ENCODE peak calls at places on chromosome 17, in ten cellular contexts. One of them, this sample, is unnamed.

GRCh38 chr17:78357177-78357586 is 2.7 kb downstream of the SOCS3 start:
- DNase-seq in substantia nigra: peak; percentile 27
- DNase-seq in stimulated activated CD4-positive, alpha-beta T cell treated with anti-CD3 and anti-CD28 coated beads, Interleukin-2, amount 100 ng/mL, for 48 hours: no peak
- DNase-seq in iPS DF 19.7: no peak
- DNase-seq in activated naive CD4-positive, alpha-beta T cell treated with anti-CD3 and anti-CD28 coated beads, Interleukin-2, amount 50 U/mL, for 16 hours: no peak
- DNase-seq in stimulated activated naive B cell treated with anti-CD40 and anti-IgM and Interleukin-4, amounts not matched to agents 10 μg/mL and 1 μg/mL and 100 μg/mL, for 72 hours: no peak
- DNase-seq in lower leg skin: no peak
- DNase-seq in kidney epithelial cell: no peak
- DNase-seq in activated CD4-positive, alpha-beta memory T cell treated with anti-CD3 and anti-CD28 coated beads for 36 hours: peak; percentile 49
- DNase-seq in PC-9: no peak
- DNase-seq in this sample: no peak

GRCh38 chr17:79861371-79862216 is 22.4 kb upstream of the CBX4 start:
- DNase-seq in stimulated activated naive B cell treated with anti-CD40 and anti-IgM and Interleukin-4, amounts not matched to agents 10 μg/mL and 1 μg/mL and 100 μg/mL, for 72 hours: no peak
- DNase-seq in stimulated activated CD4-positive, alpha-beta T cell treated with anti-CD3 and anti-CD28 coated beads, Interleukin-2, amount 100 ng/mL, for 48 hours: no peak
- DNase-seq in activated CD4-positive, alpha-beta memory T cell treated with anti-CD3 and anti-CD28 coated beads for 36 hours: no peak
- DNase-seq in lower leg skin: no peak
- DNase-seq in substantia nigra: no peak
- DNase-seq in activated naive CD4-positive, alpha-beta T cell treated with anti-CD3 and anti-CD28 coated beads, Interleukin-2, amount 50 U/mL, for 16 hours: no peak
- DNase-seq in kidney epithelial cell: no peak
- DNase-seq in iPS DF 19.7: no peak
- DNase-seq in PC-9: no peak
- DNase-seq in this sample: no peak

GRCh38 chr17:2719861-2720260 is 8.3 kb upstream of the CLUH start:
- DNase-seq in stimulated activated naive B cell treated with anti-CD40 and anti-IgM and Interleukin-4, amounts not matched to agents 10 μg/mL and 1 μg/mL and 100 μg/mL, for 72 hours: no peak
- DNase-seq in iPS DF 19.7: no peak
- DNase-seq in stimulated activated CD4-positive, alpha-beta T cell treated with anti-CD3 and anti-CD28 coated beads, Interleukin-2, amount 100 ng/mL, for 48 hours: no peak
- DNase-seq in lower leg skin: no peak
- DNase-seq in kidney epithelial cell: no peak
- DNase-seq in substantia nigra: no peak
- DNase-seq in activated CD4-positive, alpha-beta memory T cell treated with anti-CD3 and anti-CD28 coated beads for 36 hours: no peak
- DNase-seq in PC-9: no peak
- DNase-seq in activated naive CD4-positive, alpha-beta T cell treated with anti-CD3 and anti-CD28 coated beads, Interleukin-2, amount 50 U/mL, for 16 hours: no peak
- DNase-seq in this sample: no peak

GRCh38 chr17:17305282-17305801 is 2.2 kb downstream of the NT5M start:
- DNase-seq in activated CD4-positive, alpha-beta memory T cell treated with anti-CD3 and anti-CD28 coated beads for 36 hours: peak; percentile 70
- DNase-seq in kidney epithelial cell: no peak
- DNase-seq in stimulated activated CD4-positive, alpha-beta T cell treated with anti-CD3 and anti-CD28 coated beads, Interleukin-2, amount 100 ng/mL, for 48 hours: peak; percentile 43
- DNase-seq in activated naive CD4-positive, alpha-beta T cell treated with anti-CD3 and anti-CD28 coated beads, Interleukin-2, amount 50 U/mL, for 16 hours: peak; percentile 43
- DNase-seq in substantia nigra: no peak
- DNase-seq in PC-9: no peak
- DNase-seq in iPS DF 19.7: no peak
- DNase-seq in lower leg skin: peak; percentile 18
- DNase-seq in stimulated activated naive B cell treated with anti-CD40 and anti-IgM and Interleukin-4, amounts not matched to agents 10 μg/mL and 1 μg/mL and 100 μg/mL, for 72 hours: peak; percentile 51
- DNase-seq in this sample: peak; percentile 91

GRCh38 chr17:75471207-75471606 is 14.8 kb downstream of the TMEM94 start:
- DNase-seq in stimulated activated naive B cell treated with anti-CD40 and anti-IgM and Interleukin-4, amounts not matched to agents 10 μg/mL and 1 μg/mL and 100 μg/mL, for 72 hours: no peak
- DNase-seq in substantia nigra: no peak
- DNase-seq in PC-9: no peak
- DNase-seq in activated CD4-positive, alpha-beta memory T cell treated with anti-CD3 and anti-CD28 coated beads for 36 hours: no peak
- DNase-seq in lower leg skin: no peak
- DNase-seq in stimulated activated CD4-positive, alpha-beta T cell treated with anti-CD3 and anti-CD28 coated beads, Interleukin-2, amount 100 ng/mL, for 48 hours: no peak
- DNase-seq in kidney epithelial cell: no peak
- DNase-seq in activated naive CD4-positive, alpha-beta T cell treated with anti-CD3 and anti-CD28 coated beads, Interleukin-2, amount 50 U/mL, for 16 hours: no peak
- DNase-seq in iPS DF 19.7: no peak
- DNase-seq in this sample: no peak

GRCh38 chr17:76862079-76862478 is 6.1 kb upstream of the MGAT5B start:
- DNase-seq in iPS DF 19.7: no peak
- DNase-seq in stimulated activated CD4-positive, alpha-beta T cell treated with anti-CD3 and anti-CD28 coated beads, Interleukin-2, amount 100 ng/mL, for 48 hours: no peak
- DNase-seq in PC-9: no peak
- DNase-seq in activated CD4-positive, alpha-beta memory T cell treated with anti-CD3 and anti-CD28 coated beads for 36 hours: no peak
- DNase-seq in activated naive CD4-positive, alpha-beta T cell treated with anti-CD3 and anti-CD28 coated beads, Interleukin-2, amount 50 U/mL, for 16 hours: no peak
- DNase-seq in substantia nigra: no peak
- DNase-seq in lower leg skin: no peak
- DNase-seq in stimulated activated naive B cell treated with anti-CD40 and anti-IgM and Interleukin-4, amounts not matched to agents 10 μg/mL and 1 μg/mL and 100 μg/mL, for 72 hours: no peak
- DNase-seq in kidney epithelial cell: no peak
- DNase-seq in this sample: no peak

GRCh38 chr17:29363716-29364115 is 26.4 kb upstream of the TAOK1 start:
- DNase-seq in activated CD4-positive, alpha-beta memory T cell treated with anti-CD3 and anti-CD28 coated beads for 36 hours: no peak
- DNase-seq in lower leg skin: no peak
- DNase-seq in iPS DF 19.7: no peak
- DNase-seq in activated naive CD4-positive, alpha-beta T cell treated with anti-CD3 and anti-CD28 coated beads, Interleukin-2, amount 50 U/mL, for 16 hours: no peak
- DNase-seq in substantia nigra: no peak
- DNase-seq in stimulated activated naive B cell treated with anti-CD40 and anti-IgM and Interleukin-4, amounts not matched to agents 10 μg/mL and 1 μg/mL and 100 μg/mL, for 72 hours: no peak
- DNase-seq in PC-9: no peak
- DNase-seq in stimulated activated CD4-positive, alpha-beta T cell treated with anti-CD3 and anti-CD28 coated beads, Interleukin-2, amount 100 ng/mL, for 48 hours: no peak
- DNase-seq in kidney epithelial cell: no peak
- DNase-seq in this sample: no peak

GRCh38 chr17:64920026-64920418 is 744 bp upstream of the LRRC37A3 start:
- DNase-seq in stimulated activated CD4-positive, alpha-beta T cell treated with anti-CD3 and anti-CD28 coated beads, Interleukin-2, amount 100 ng/mL, for 48 hours: no peak
- DNase-seq in kidney epithelial cell: no peak
- DNase-seq in substantia nigra: no peak
- DNase-seq in activated naive CD4-positive, alpha-beta T cell treated with anti-CD3 and anti-CD28 coated beads, Interleukin-2, amount 50 U/mL, for 16 hours: no peak
- DNase-seq in stimulated activated naive B cell treated with anti-CD40 and anti-IgM and Interleukin-4, amounts not matched to agents 10 μg/mL and 1 μg/mL and 100 μg/mL, for 72 hours: no peak
- DNase-seq in lower leg skin: no peak
- DNase-seq in activated CD4-positive, alpha-beta memory T cell treated with anti-CD3 and anti-CD28 coated beads for 36 hours: no peak
- DNase-seq in iPS DF 19.7: no peak
- DNase-seq in PC-9: no peak
- DNase-seq in this sample: peak; percentile 29

GRCh38 chr17:66373944-66374817 is 71.8 kb downstream of the PRKCA start:
- DNase-seq in activated naive CD4-positive, alpha-beta T cell treated with anti-CD3 and anti-CD28 coated beads, Interleukin-2, amount 50 U/mL, for 16 hours: peak; percentile 18
- DNase-seq in iPS DF 19.7: no peak
- DNase-seq in stimulated activated naive B cell treated with anti-CD40 and anti-IgM and Interleukin-4, amounts not matched to agents 10 μg/mL and 1 μg/mL and 100 μg/mL, for 72 hours: no peak
- DNase-seq in kidney epithelial cell: no peak
- DNase-seq in PC-9: no peak
- DNase-seq in activated CD4-positive, alpha-beta memory T cell treated with anti-CD3 and anti-CD28 coated beads for 36 hours: peak; percentile 58
- DNase-seq in lower leg skin: peak; percentile 18
- DNase-seq in stimulated activated CD4-positive, alpha-beta T cell treated with anti-CD3 and anti-CD28 coated beads, Interleukin-2, amount 100 ng/mL, for 48 hours: peak; percentile 26
- DNase-seq in substantia nigra: peak; percentile 5
- DNase-seq in this sample: peak; percentile 45

GRCh38 chr17:80509311-80509710 is 32.9 kb upstream of the NPTX1 start:
- DNase-seq in stimulated activated CD4-positive, alpha-beta T cell treated with anti-CD3 and anti-CD28 coated beads, Interleukin-2, amount 100 ng/mL, for 48 hours: no peak
- DNase-seq in activated CD4-positive, alpha-beta memory T cell treated with anti-CD3 and anti-CD28 coated beads for 36 hours: no peak
- DNase-seq in lower leg skin: no peak
- DNase-seq in PC-9: no peak
- DNase-seq in substantia nigra: no peak
- DNase-seq in activated naive CD4-positive, alpha-beta T cell treated with anti-CD3 and anti-CD28 coated beads, Interleukin-2, amount 50 U/mL, for 16 hours: no peak
- DNase-seq in kidney epithelial cell: no peak
- DNase-seq in stimulated activated naive B cell treated with anti-CD40 and anti-IgM and Interleukin-4, amounts not matched to agents 10 μg/mL and 1 μg/mL and 100 μg/mL, for 72 hours: no peak
- DNase-seq in iPS DF 19.7: no peak
- DNase-seq in this sample: no peak

GRCh38 chr17:81794509-81794908 is 9.4 kb upstream of the GCGR start:
- DNase-seq in activated naive CD4-positive, alpha-beta T cell treated with anti-CD3 and anti-CD28 coated beads, Interleukin-2, amount 50 U/mL, for 16 hours: no peak
- DNase-seq in PC-9: peak; percentile 56
- DNase-seq in activated CD4-positive, alpha-beta memory T cell treated with anti-CD3 and anti-CD28 coated beads for 36 hours: no peak
- DNase-seq in stimulated activated CD4-positive, alpha-beta T cell treated with anti-CD3 and anti-CD28 coated beads, Interleukin-2, amount 100 ng/mL, for 48 hours: no peak
- DNase-seq in lower leg skin: no peak
- DNase-seq in substantia nigra: no peak
- DNase-seq in kidney epithelial cell: no peak
- DNase-seq in stimulated activated naive B cell treated with anti-CD40 and anti-IgM and Interleukin-4, amounts not matched to agents 10 μg/mL and 1 μg/mL and 100 μg/mL, for 72 hours: no peak
- DNase-seq in iPS DF 19.7: no peak
- DNase-seq in this sample: peak; percentile 64

GRCh38 chr17:63974594-63975192 is 2.0 kb upstream of the SCN4A start:
- DNase-seq in stimulated activated CD4-positive, alpha-beta T cell treated with anti-CD3 and anti-CD28 coated beads, Interleukin-2, amount 100 ng/mL, for 48 hours: no peak
- DNase-seq in kidney epithelial cell: peak; percentile 41
- DNase-seq in substantia nigra: no peak
- DNase-seq in PC-9: peak; percentile 61
- DNase-seq in activated CD4-positive, alpha-beta memory T cell treated with anti-CD3 and anti-CD28 coated beads for 36 hours: peak; percentile 28
- DNase-seq in lower leg skin: no peak
- DNase-seq in activated naive CD4-positive, alpha-beta T cell treated with anti-CD3 and anti-CD28 coated beads, Interleukin-2, amount 50 U/mL, for 16 hours: no peak
- DNase-seq in iPS DF 19.7: no peak
- DNase-seq in stimulated activated naive B cell treated with anti-CD40 and anti-IgM and Interleukin-4, amounts not matched to agents 10 μg/mL and 1 μg/mL and 100 μg/mL, for 72 hours: no peak
- DNase-seq in this sample: peak; percentile 11

GRCh38 chr17:45410144-45411091 is 22.3 kb downstream of the ARHGAP27 start:
- DNase-seq in stimulated activated naive B cell treated with anti-CD40 and anti-IgM and Interleukin-4, amounts not matched to agents 10 μg/mL and 1 μg/mL and 100 μg/mL, for 72 hours: no peak
- DNase-seq in PC-9: no peak
- DNase-seq in activated CD4-positive, alpha-beta memory T cell treated with anti-CD3 and anti-CD28 coated beads for 36 hours: peak; percentile 76
- DNase-seq in iPS DF 19.7: no peak
- DNase-seq in activated naive CD4-positive, alpha-beta T cell treated with anti-CD3 and anti-CD28 coated beads, Interleukin-2, amount 50 U/mL, for 16 hours: peak; percentile 62
- DNase-seq in kidney epithelial cell: no peak
- DNase-seq in stimulated activated CD4-positive, alpha-beta T cell treated with anti-CD3 and anti-CD28 coated beads, Interleukin-2, amount 100 ng/mL, for 48 hours: peak; percentile 57
- DNase-seq in lower leg skin: no peak
- DNase-seq in substantia nigra: no peak
- DNase-seq in this sample: peak; percentile 60

GRCh38 chr17:74249966-74250365 is 24.1 kb upstream of the DNAI2 start:
- DNase-seq in kidney epithelial cell: no peak
- DNase-seq in lower leg skin: no peak
- DNase-seq in stimulated activated naive B cell treated with anti-CD40 and anti-IgM and Interleukin-4, amounts not matched to agents 10 μg/mL and 1 μg/mL and 100 μg/mL, for 72 hours: no peak
- DNase-seq in stimulated activated CD4-positive, alpha-beta T cell treated with anti-CD3 and anti-CD28 coated beads, Interleukin-2, amount 100 ng/mL, for 48 hours: no peak
- DNase-seq in iPS DF 19.7: no peak
- DNase-seq in activated CD4-positive, alpha-beta memory T cell treated with anti-CD3 and anti-CD28 coated beads for 36 hours: no peak
- DNase-seq in activated naive CD4-positive, alpha-beta T cell treated with anti-CD3 and anti-CD28 coated beads, Interleukin-2, amount 50 U/mL, for 16 hours: no peak
- DNase-seq in PC-9: no peak
- DNase-seq in substantia nigra: no peak
- DNase-seq in this sample: no peak

GRCh38 chr17:82495844-82496528 is 23.5 kb upstream of the FOXK2 start:
- DNase-seq in lower leg skin: peak; percentile 70
- DNase-seq in PC-9: no peak
- DNase-seq in activated CD4-positive, alpha-beta memory T cell treated with anti-CD3 and anti-CD28 coated beads for 36 hours: no peak
- DNase-seq in substantia nigra: no peak
- DNase-seq in activated naive CD4-positive, alpha-beta T cell treated with anti-CD3 and anti-CD28 coated beads, Interleukin-2, amount 50 U/mL, for 16 hours: no peak
- DNase-seq in stimulated activated CD4-positive, alpha-beta T cell treated with anti-CD3 and anti-CD28 coated beads, Interleukin-2, amount 100 ng/mL, for 48 hours: no peak
- DNase-seq in iPS DF 19.7: peak; percentile 74
- DNase-seq in stimulated activated naive B cell treated with anti-CD40 and anti-IgM and Interleukin-4, amounts not matched to agents 10 μg/mL and 1 μg/mL and 100 μg/mL, for 72 hours: no peak
- DNase-seq in kidney epithelial cell: no peak
- DNase-seq in this sample: no peak

GRCh38 chr17:74466785-74467158 is 338 bp downstream of the CD300A start:
- DNase-seq in iPS DF 19.7: no peak
- DNase-seq in PC-9: no peak
- DNase-seq in substantia nigra: no peak
- DNase-seq in stimulated activated naive B cell treated with anti-CD40 and anti-IgM and Interleukin-4, amounts not matched to agents 10 μg/mL and 1 μg/mL and 100 μg/mL, for 72 hours: no peak
- DNase-seq in activated naive CD4-positive, alpha-beta T cell treated with anti-CD3 and anti-CD28 coated beads, Interleukin-2, amount 50 U/mL, for 16 hours: no peak
- DNase-seq in lower leg skin: no peak
- DNase-seq in activated CD4-positive, alpha-beta memory T cell treated with anti-CD3 and anti-CD28 coated beads for 36 hours: peak; percentile 53
- DNase-seq in stimulated activated CD4-positive, alpha-beta T cell treated with anti-CD3 and anti-CD28 coated beads, Interleukin-2, amount 100 ng/mL, for 48 hours: no peak
- DNase-seq in kidney epithelial cell: no peak
- DNase-seq in this sample: no peak

GRCh38 chr17:46772879-46773620 is 45.4 kb downstream of the WNT3 start:
- DNase-seq in stimulated activated naive B cell treated with anti-CD40 and anti-IgM and Interleukin-4, amounts not matched to agents 10 μg/mL and 1 μg/mL and 100 μg/mL, for 72 hours: no peak
- DNase-seq in activated CD4-positive, alpha-beta memory T cell treated with anti-CD3 and anti-CD28 coated beads for 36 hours: no peak
- DNase-seq in iPS DF 19.7: no peak
- DNase-seq in lower leg skin: no peak
- DNase-seq in PC-9: peak; percentile 33
- DNase-seq in kidney epithelial cell: no peak
- DNase-seq in activated naive CD4-positive, alpha-beta T cell treated with anti-CD3 and anti-CD28 coated beads, Interleukin-2, amount 50 U/mL, for 16 hours: no peak
- DNase-seq in stimulated activated CD4-positive, alpha-beta T cell treated with anti-CD3 and anti-CD28 coated beads, Interleukin-2, amount 100 ng/mL, for 48 hours: no peak
- DNase-seq in substantia nigra: no peak
- DNase-seq in this sample: peak; percentile 48

GRCh38 chr17:206941-207560 is 25.6 kb upstream of the DOC2B start:
- DNase-seq in activated CD4-positive, alpha-beta memory T cell treated with anti-CD3 and anti-CD28 coated beads for 36 hours: no peak
- DNase-seq in stimulated activated naive B cell treated with anti-CD40 and anti-IgM and Interleukin-4, amounts not matched to agents 10 μg/mL and 1 μg/mL and 100 μg/mL, for 72 hours: no peak
- DNase-seq in PC-9: no peak
- DNase-seq in kidney epithelial cell: no peak
- DNase-seq in iPS DF 19.7: no peak
- DNase-seq in lower leg skin: no peak
- DNase-seq in substantia nigra: no peak
- DNase-seq in activated naive CD4-positive, alpha-beta T cell treated with anti-CD3 and anti-CD28 coated beads, Interleukin-2, amount 50 U/mL, for 16 hours: peak; percentile 2
- DNase-seq in stimulated activated CD4-positive, alpha-beta T cell treated with anti-CD3 and anti-CD28 coated beads, Interleukin-2, amount 100 ng/mL, for 48 hours: no peak
- DNase-seq in this sample: no peak

GRCh38 chr17:15508466-15508865 is 41.0 kb upstream of the CDRT4 start:
- DNase-seq in stimulated activated CD4-positive, alpha-beta T cell treated with anti-CD3 and anti-CD28 coated beads, Interleukin-2, amount 100 ng/mL, for 48 hours: no peak
- DNase-seq in iPS DF 19.7: no peak
- DNase-seq in lower leg skin: no peak
- DNase-seq in stimulated activated naive B cell treated with anti-CD40 and anti-IgM and Interleukin-4, amounts not matched to agents 10 μg/mL and 1 μg/mL and 100 μg/mL, for 72 hours: no peak
- DNase-seq in PC-9: no peak
- DNase-seq in kidney epithelial cell: no peak
- DNase-seq in activated naive CD4-positive, alpha-beta T cell treated with anti-CD3 and anti-CD28 coated beads, Interleukin-2, amount 50 U/mL, for 16 hours: no peak
- DNase-seq in substantia nigra: no peak
- DNase-seq in activated CD4-positive, alpha-beta memory T cell treated with anti-CD3 and anti-CD28 coated beads for 36 hours: no peak
- DNase-seq in this sample: no peak

GRCh38 chr17:9225305-9226101 is 204.2 kb downstream of the NTN1 start:
- DNase-seq in activated naive CD4-positive, alpha-beta T cell treated with anti-CD3 and anti-CD28 coated beads, Interleukin-2, amount 50 U/mL, for 16 hours: no peak
- DNase-seq in kidney epithelial cell: no peak
- DNase-seq in lower leg skin: no peak
- DNase-seq in stimulated activated naive B cell treated with anti-CD40 and anti-IgM and Interleukin-4, amounts not matched to agents 10 μg/mL and 1 μg/mL and 100 μg/mL, for 72 hours: no peak
- DNase-seq in stimulated activated CD4-positive, alpha-beta T cell treated with anti-CD3 and anti-CD28 coated beads, Interleukin-2, amount 100 ng/mL, for 48 hours: no peak
- DNase-seq in iPS DF 19.7: peak; percentile 25
- DNase-seq in PC-9: no peak
- DNase-seq in substantia nigra: no peak
- DNase-seq in activated CD4-positive, alpha-beta memory T cell treated with anti-CD3 and anti-CD28 coated beads for 36 hours: no peak
- DNase-seq in this sample: no peak

GRCh38 chr17:81990836-81991683 is 13.6 kb downstream of the ASPSCR1 start:
- DNase-seq in lower leg skin: no peak
- DNase-seq in iPS DF 19.7: no peak
- DNase-seq in activated naive CD4-positive, alpha-beta T cell treated with anti-CD3 and anti-CD28 coated beads, Interleukin-2, amount 50 U/mL, for 16 hours: no peak
- DNase-seq in stimulated activated CD4-positive, alpha-beta T cell treated with anti-CD3 and anti-CD28 coated beads, Interleukin-2, amount 100 ng/mL, for 48 hours: no peak
- DNase-seq in PC-9: no peak
- DNase-seq in stimulated activated naive B cell treated with anti-CD40 and anti-IgM and Interleukin-4, amounts not matched to agents 10 μg/mL and 1 μg/mL and 100 μg/mL, for 72 hours: no peak
- DNase-seq in kidney epithelial cell: no peak
- DNase-seq in activated CD4-positive, alpha-beta memory T cell treated with anti-CD3 and anti-CD28 coated beads for 36 hours: no peak
- DNase-seq in substantia nigra: no peak
- DNase-seq in this sample: no peak

GRCh38 chr17:28657756-28658155 is 4.0 kb downstream of the SDF2 start:
- DNase-seq in kidney epithelial cell: no peak
- DNase-seq in lower leg skin: no peak
- DNase-seq in activated naive CD4-positive, alpha-beta T cell treated with anti-CD3 and anti-CD28 coated beads, Interleukin-2, amount 50 U/mL, for 16 hours: no peak
- DNase-seq in stimulated activated naive B cell treated with anti-CD40 and anti-IgM and Interleukin-4, amounts not matched to agents 10 μg/mL and 1 μg/mL and 100 μg/mL, for 72 hours: no peak
- DNase-seq in PC-9: no peak
- DNase-seq in substantia nigra: no peak
- DNase-seq in iPS DF 19.7: no peak
- DNase-seq in stimulated activated CD4-positive, alpha-beta T cell treated with anti-CD3 and anti-CD28 coated beads, Interleukin-2, amount 100 ng/mL, for 48 hours: no peak
- DNase-seq in activated CD4-positive, alpha-beta memory T cell treated with anti-CD3 and anti-CD28 coated beads for 36 hours: no peak
- DNase-seq in this sample: no peak

GRCh38 chr17:40551874-40552768 is 13.2 kb downstream of the CCR7 start:
- DNase-seq in stimulated activated naive B cell treated with anti-CD40 and anti-IgM and Interleukin-4, amounts not matched to agents 10 μg/mL and 1 μg/mL and 100 μg/mL, for 72 hours: peak; percentile 62
- DNase-seq in substantia nigra: no peak
- DNase-seq in iPS DF 19.7: no peak
- DNase-seq in PC-9: no peak
- DNase-seq in lower leg skin: peak; percentile 51
- DNase-seq in activated naive CD4-positive, alpha-beta T cell treated with anti-CD3 and anti-CD28 coated beads, Interleukin-2, amount 50 U/mL, for 16 hours: peak; percentile 9
- DNase-seq in activated CD4-positive, alpha-beta memory T cell treated with anti-CD3 and anti-CD28 coated beads for 36 hours: peak; percentile 37
- DNase-seq in stimulated activated CD4-positive, alpha-beta T cell treated with anti-CD3 and anti-CD28 coated beads, Interleukin-2, amount 100 ng/mL, for 48 hours: peak; percentile 24
- DNase-seq in kidney epithelial cell: peak; percentile 43
- DNase-seq in this sample: no peak

GRCh38 chr17:35313875-35314409 is 59.5 kb downstream of the SLFN11 start:
- DNase-seq in stimulated activated CD4-positive, alpha-beta T cell treated with anti-CD3 and anti-CD28 coated beads, Interleukin-2, amount 100 ng/mL, for 48 hours: no peak
- DNase-seq in PC-9: no peak
- DNase-seq in activated naive CD4-positive, alpha-beta T cell treated with anti-CD3 and anti-CD28 coated beads, Interleukin-2, amount 50 U/mL, for 16 hours: no peak
- DNase-seq in activated CD4-positive, alpha-beta memory T cell treated with anti-CD3 and anti-CD28 coated beads for 36 hours: no peak
- DNase-seq in kidney epithelial cell: no peak
- DNase-seq in lower leg skin: peak; percentile 21
- DNase-seq in stimulated activated naive B cell treated with anti-CD40 and anti-IgM and Interleukin-4, amounts not matched to agents 10 μg/mL and 1 μg/mL and 100 μg/mL, for 72 hours: no peak
- DNase-seq in iPS DF 19.7: no peak
- DNase-seq in substantia nigra: no peak
- DNase-seq in this sample: no peak

GRCh38 chr17:29066053-29066452 is 23.1 kb downstream of the PIPOX start:
- DNase-seq in kidney epithelial cell: no peak
- DNase-seq in activated CD4-positive, alpha-beta memory T cell treated with anti-CD3 and anti-CD28 coated beads for 36 hours: no peak
- DNase-seq in activated naive CD4-positive, alpha-beta T cell treated with anti-CD3 and anti-CD28 coated beads, Interleukin-2, amount 50 U/mL, for 16 hours: no peak
- DNase-seq in iPS DF 19.7: no peak
- DNase-seq in stimulated activated CD4-positive, alpha-beta T cell treated with anti-CD3 and anti-CD28 coated beads, Interleukin-2, amount 100 ng/mL, for 48 hours: no peak
- DNase-seq in substantia nigra: no peak
- DNase-seq in lower leg skin: no peak
- DNase-seq in stimulated activated naive B cell treated with anti-CD40 and anti-IgM and Interleukin-4, amounts not matched to agents 10 μg/mL and 1 μg/mL and 100 μg/mL, for 72 hours: no peak
- DNase-seq in PC-9: no peak
- DNase-seq in this sample: no peak

GRCh38 chr17:34171245-34171818 is 83.8 kb upstream of the CCL2 start:
- DNase-seq in stimulated activated CD4-positive, alpha-beta T cell treated with anti-CD3 and anti-CD28 coated beads, Interleukin-2, amount 100 ng/mL, for 48 hours: peak; percentile 44
- DNase-seq in substantia nigra: no peak
- DNase-seq in iPS DF 19.7: no peak
- DNase-seq in activated naive CD4-positive, alpha-beta T cell treated with anti-CD3 and anti-CD28 coated beads, Interleukin-2, amount 50 U/mL, for 16 hours: peak; percentile 37
- DNase-seq in kidney epithelial cell: no peak
- DNase-seq in PC-9: peak; percentile 41
- DNase-seq in activated CD4-positive, alpha-beta memory T cell treated with anti-CD3 and anti-CD28 coated beads for 36 hours: peak; percentile 66
- DNase-seq in lower leg skin: peak; percentile 52
- DNase-seq in stimulated activated naive B cell treated with anti-CD40 and anti-IgM and Interleukin-4, amounts not matched to agents 10 μg/mL and 1 μg/mL and 100 μg/mL, for 72 hours: peak; percentile 35
- DNase-seq in this sample: peak; percentile 74

GRCh38 chr17:79168486-79169055 is 93.9 kb downstream of the ENGASE start:
- DNase-seq in kidney epithelial cell: no peak
- DNase-seq in activated CD4-positive, alpha-beta memory T cell treated with anti-CD3 and anti-CD28 coated beads for 36 hours: no peak
- DNase-seq in activated naive CD4-positive, alpha-beta T cell treated with anti-CD3 and anti-CD28 coated beads, Interleukin-2, amount 50 U/mL, for 16 hours: no peak
- DNase-seq in lower leg skin: no peak
- DNase-seq in PC-9: no peak
- DNase-seq in substantia nigra: no peak
- DNase-seq in stimulated activated CD4-positive, alpha-beta T cell treated with anti-CD3 and anti-CD28 coated beads, Interleukin-2, amount 100 ng/mL, for 48 hours: no peak
- DNase-seq in stimulated activated naive B cell treated with anti-CD40 and anti-IgM and Interleukin-4, amounts not matched to agents 10 μg/mL and 1 μg/mL and 100 μg/mL, for 72 hours: no peak
- DNase-seq in iPS DF 19.7: no peak
- DNase-seq in this sample: no peak

GRCh38 chr17:39676198-39676819 is 8.1 kb downstream of the PNMT start:
- DNase-seq in PC-9: no peak
- DNase-seq in activated CD4-positive, alpha-beta memory T cell treated with anti-CD3 and anti-CD28 coated beads for 36 hours: peak; percentile 67
- DNase-seq in substantia nigra: no peak
- DNase-seq in iPS DF 19.7: no peak
- DNase-seq in activated naive CD4-positive, alpha-beta T cell treated with anti-CD3 and anti-CD28 coated beads, Interleukin-2, amount 50 U/mL, for 16 hours: no peak
- DNase-seq in lower leg skin: no peak
- DNase-seq in stimulated activated naive B cell treated with anti-CD40 and anti-IgM and Interleukin-4, amounts not matched to agents 10 μg/mL and 1 μg/mL and 100 μg/mL, for 72 hours: peak; percentile 36
- DNase-seq in stimulated activated CD4-positive, alpha-beta T cell treated with anti-CD3 and anti-CD28 coated beads, Interleukin-2, amount 100 ng/mL, for 48 hours: no peak
- DNase-seq in kidney epithelial cell: no peak
- DNase-seq in this sample: peak; percentile 32